ENCODE peak calls at places on chromosome 22, in seven cellular contexts. One of them, this sample, is unnamed. For H3K4me1 and H3K9me3, the result is how much of the 10 kb centered on the place peaks cover.

GRCh38 chr22:17772963-17773605 is 1.2 kb downstream of the BID start:
- DNase-seq in A673: no peak
- DNase-seq in hepatocyte: peak
- DNase-seq in A549: no peak
- DNase-seq in left ventricle myocardium inferior: no peak
- DNase-seq in effector memory CD4-positive, alpha-beta T cell: no peak
- DNase-seq in fibroblast of lung: no peak
- DNase-seq in this sample: no peak

GRCh38 chr22:31230871-31231621 is 18.9 kb downstream of the LIMK2 start:
- DNase-seq in effector memory CD4-positive, alpha-beta T cell: peak
- DNase-seq in fibroblast of lung: peak
- DNase-seq in A673: peak
- DNase-seq in A549: no peak
- DNase-seq in hepatocyte: peak
- DNase-seq in left ventricle myocardium inferior: no peak
- DNase-seq in this sample: peak

GRCh38 chr22:24025475-24025874 is 14.4 kb downstream of the CABIN1 start:
- DNase-seq in fibroblast of lung: no peak
- DNase-seq in left ventricle myocardium inferior: no peak
- DNase-seq in A549: no peak
- DNase-seq in effector memory CD4-positive, alpha-beta T cell: no peak
- DNase-seq in hepatocyte: no peak
- DNase-seq in A673: no peak
- DNase-seq in this sample: no peak

GRCh38 chr22:25659413-25659812 is 82.6 kb upstream of the MYO18B start:
- DNase-seq in A549: no peak
- DNase-seq in hepatocyte: no peak
- DNase-seq in fibroblast of lung: no peak
- DNase-seq in left ventricle myocardium inferior: no peak
- DNase-seq in A673: no peak
- DNase-seq in effector memory CD4-positive, alpha-beta T cell: no peak
- DNase-seq in this sample: no peak

GRCh38 chr22:46763051-46763705 is 728 bp downstream of the TBC1D22A start:
- DNase-seq in hepatocyte: no peak
- DNase-seq in fibroblast of lung: peak
- DNase-seq in A673: peak
- DNase-seq in left ventricle myocardium inferior: peak
- DNase-seq in effector memory CD4-positive, alpha-beta T cell: peak
- DNase-seq in A549: no peak
- DNase-seq in this sample: peak

GRCh38 chr22:19149047-19149883 is 827 bp downstream of the GSC2 start:
- DNase-seq in effector memory CD4-positive, alpha-beta T cell: peak
- DNase-seq in A549: no peak
- DNase-seq in left ventricle myocardium inferior: no peak
- DNase-seq in A673: no peak
- DNase-seq in fibroblast of lung: no peak
- DNase-seq in hepatocyte: no peak
- DNase-seq in this sample: no peak

GRCh38 chr22:43850529-43850928 is 11.8 kb downstream of the SULT4A1 start:
- DNase-seq in fibroblast of lung: no peak
- DNase-seq in hepatocyte: no peak
- DNase-seq in effector memory CD4-positive, alpha-beta T cell: no peak
- DNase-seq in A549: no peak
- DNase-seq in left ventricle myocardium inferior: no peak
- DNase-seq in A673: no peak
- DNase-seq in this sample: peak

GRCh38 chr22:25078591-25078990 is 121.1 kb upstream of the CRYBB3 start:
- DNase-seq in A673: no peak
- DNase-seq in A549: no peak
- DNase-seq in left ventricle myocardium inferior: no peak
- DNase-seq in hepatocyte: no peak
- DNase-seq in effector memory CD4-positive, alpha-beta T cell: no peak
- DNase-seq in fibroblast of lung: no peak
- DNase-seq in this sample: no peak

GRCh38 chr22:27829620-27830019 is 28.1 kb upstream of the MN1 start:
- DNase-seq in fibroblast of lung: no peak
- DNase-seq in A549: no peak
- DNase-seq in left ventricle myocardium inferior: no peak
- DNase-seq in hepatocyte: no peak
- DNase-seq in effector memory CD4-positive, alpha-beta T cell: no peak
- DNase-seq in A673: peak
- DNase-seq in this sample: no peak

GRCh38 chr22:28992565-28993326 is 68.9 kb downstream of the C22orf31 start:
- DNase-seq in hepatocyte: no peak
- DNase-seq in A549: no peak
- DNase-seq in effector memory CD4-positive, alpha-beta T cell: no peak
- DNase-seq in fibroblast of lung: no peak
- DNase-seq in A673: no peak
- DNase-seq in left ventricle myocardium inferior: no peak
- DNase-seq in this sample: no peak

GRCh38 chr22:30871391-30872281 is 96.9 kb downstream of the MORC2 start:
- DNase-seq in effector memory CD4-positive, alpha-beta T cell: no peak
- DNase-seq in A673: no peak
- DNase-seq in left ventricle myocardium inferior: no peak
- DNase-seq in hepatocyte: no peak
- DNase-seq in A549: no peak
- DNase-seq in fibroblast of lung: no peak
- DNase-seq in this sample: no peak

GRCh38 chr22:16973591-16974297 is 34.3 kb downstream of the GAB4 start:
- DNase-seq in fibroblast of lung: no peak
- DNase-seq in left ventricle myocardium inferior: no peak
- DNase-seq in effector memory CD4-positive, alpha-beta T cell: no peak
- DNase-seq in hepatocyte: no peak
- DNase-seq in A549: no peak
- DNase-seq in A673: no peak
- DNase-seq in this sample: no peak

GRCh38 chr22:26642465-26643367 is 14.7 kb upstream of the MIAT start:
- DNase-seq in A549: no peak
- DNase-seq in fibroblast of lung: no peak
- DNase-seq in hepatocyte: no peak
- DNase-seq in left ventricle myocardium inferior: peak
- DNase-seq in A673: peak
- DNase-seq in effector memory CD4-positive, alpha-beta T cell: peak
- DNase-seq in this sample: no peak

GRCh38 chr22:33426451-33426850 is 368.3 kb upstream of the SYN3 start:
- DNase-seq in fibroblast of lung: no peak
- DNase-seq in A673: no peak
- DNase-seq in effector memory CD4-positive, alpha-beta T cell: no peak
- DNase-seq in left ventricle myocardium inferior: no peak
- DNase-seq in hepatocyte: no peak
- DNase-seq in A549: no peak
- DNase-seq in this sample: no peak

GRCh38 chr22:20243545-20244249 is 24.4 kb downstream of the RTN4R start:
- DNase-seq in hepatocyte: peak
- DNase-seq in fibroblast of lung: peak
- DNase-seq in effector memory CD4-positive, alpha-beta T cell: peak
- DNase-seq in A549: peak
- DNase-seq in left ventricle myocardium inferior: peak
- DNase-seq in A673: peak
- DNase-seq in this sample: no peak

DNA sequence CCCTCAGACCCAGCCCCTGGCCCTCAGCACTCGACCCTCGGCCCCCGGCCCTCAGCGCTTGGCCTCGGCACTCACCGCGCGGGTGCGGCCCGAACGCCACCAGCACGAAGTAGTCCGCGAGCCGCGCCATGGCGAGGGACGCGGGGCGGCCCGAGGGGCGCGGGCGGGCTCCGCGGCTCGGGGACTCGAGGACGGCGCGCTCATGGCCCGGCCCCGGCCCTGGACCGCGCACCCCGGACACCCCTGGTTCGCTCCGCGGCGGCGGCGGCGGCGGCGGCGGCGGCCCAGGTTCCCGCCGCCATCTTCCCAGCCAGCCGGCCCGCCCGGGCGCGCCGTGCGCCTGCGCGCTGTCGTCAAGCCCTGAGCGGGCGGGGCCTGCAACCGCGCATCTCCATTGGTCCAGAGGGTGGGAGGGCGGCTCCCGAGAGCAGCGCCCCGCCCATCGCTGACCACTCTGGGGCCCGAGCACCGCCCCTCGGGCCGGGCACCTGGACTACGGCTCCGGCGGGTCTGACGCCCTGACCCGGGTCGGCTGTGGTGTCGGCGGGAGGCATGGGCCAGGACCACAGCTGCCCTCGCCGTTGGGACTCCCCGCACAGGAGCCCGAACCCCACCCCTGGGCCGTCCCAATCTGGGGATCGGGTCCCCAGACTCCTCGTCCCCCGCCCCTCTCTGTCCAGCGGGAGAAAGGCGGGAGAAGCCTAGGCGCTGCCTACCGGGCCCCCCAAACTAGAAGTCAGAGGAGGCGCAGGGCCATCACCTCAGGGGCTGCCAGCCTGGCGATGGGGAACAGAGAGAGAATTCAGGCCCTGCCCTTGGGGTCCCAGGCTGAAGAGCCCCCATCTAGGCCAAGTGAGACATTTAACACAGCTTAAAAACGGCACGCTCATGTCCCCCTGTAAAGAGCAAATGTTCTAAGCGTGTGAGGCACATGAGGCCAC is at the start of gene SBF1:
- DNase-seq in effector memory CD4-positive, alpha-beta T cell: peak
- DNase-seq in hepatocyte: peak
- DNase-seq in A549: peak
- DNase-seq in A673: peak
- DNase-seq in left ventricle myocardium inferior: peak
- DNase-seq in fibroblast of lung: peak
- DNase-seq in this sample: peak
- H3K4me1 ChIP-seq in effector memory CD4-positive, alpha-beta T cell: under half
- H3K4me1 ChIP-seq in hepatocyte: under half
- H3K4me1 ChIP-seq in A549: under half
- H3K4me1 ChIP-seq in A673: under half
- H3K4me1 ChIP-seq in left ventricle myocardium inferior: half or more
- H3K4me1 ChIP-seq in fibroblast of lung: under half
- H3K4me1 ChIP-seq in this sample: under half

GRCh38 chr22:38784035-38784434 is 9.9 kb downstream of the DNAL4 start:
- DNase-seq in fibroblast of lung: no peak
- DNase-seq in effector memory CD4-positive, alpha-beta T cell: no peak
- DNase-seq in left ventricle myocardium inferior: no peak
- DNase-seq in hepatocyte: no peak
- DNase-seq in A673: no peak
- DNase-seq in A549: no peak
- DNase-seq in this sample: no peak

GRCh38 chr22:38777087-38777671 is 16.8 kb downstream of the DNAL4 start:
- DNase-seq in fibroblast of lung: no peak
- DNase-seq in A549: no peak
- DNase-seq in effector memory CD4-positive, alpha-beta T cell: no peak
- DNase-seq in left ventricle myocardium inferior: no peak
- DNase-seq in hepatocyte: no peak
- DNase-seq in A673: no peak
- DNase-seq in this sample: no peak

GRCh38 chr22:38782402-38783094 is 11.4 kb downstream of the DNAL4 start:
- DNase-seq in A673: peak
- DNase-seq in left ventricle myocardium inferior: no peak
- DNase-seq in fibroblast of lung: no peak
- DNase-seq in A549: no peak
- DNase-seq in effector memory CD4-positive, alpha-beta T cell: no peak
- DNase-seq in hepatocyte: peak
- DNase-seq in this sample: no peak

GRCh38 chr22:38783095-38783710 is 10.7 kb downstream of the DNAL4 start:
- DNase-seq in A673: peak
- DNase-seq in fibroblast of lung: no peak
- DNase-seq in effector memory CD4-positive, alpha-beta T cell: no peak
- DNase-seq in hepatocyte: no peak
- DNase-seq in left ventricle myocardium inferior: no peak
- DNase-seq in A549: no peak
- DNase-seq in this sample: no peak

GRCh38 chr22:38781033-38781432 is 12.9 kb downstream of the DNAL4 start:
- DNase-seq in effector memory CD4-positive, alpha-beta T cell: no peak
- DNase-seq in A673: no peak
- DNase-seq in fibroblast of lung: no peak
- DNase-seq in left ventricle myocardium inferior: peak
- DNase-seq in A549: no peak
- DNase-seq in hepatocyte: no peak
- DNase-seq in this sample: no peak
- H3K27ac ChIP-seq in effector memory CD4-positive, alpha-beta T cell: no peak
- H3K27ac ChIP-seq in A673: peak
- H3K27ac ChIP-seq in fibroblast of lung: no peak
- H3K27ac ChIP-seq in left ventricle myocardium inferior: peak
- H3K27ac ChIP-seq in A549: no peak
- H3K27ac ChIP-seq in hepatocyte: no peak
- H3K27ac ChIP-seq in this sample: no peak

GRCh38 chr22:48343461-48343860 is 1484.2 kb downstream of the BRD1 start:
- DNase-seq in left ventricle myocardium inferior: no peak
- DNase-seq in hepatocyte: no peak
- DNase-seq in A673: no peak
- DNase-seq in effector memory CD4-positive, alpha-beta T cell: no peak
- DNase-seq in fibroblast of lung: no peak
- DNase-seq in A549: no peak
- DNase-seq in this sample: no peak
- H3K9me3 ChIP-seq in left ventricle myocardium inferior: under half
- H3K9me3 ChIP-seq in hepatocyte: under half
- H3K9me3 ChIP-seq in A673: under half
- H3K9me3 ChIP-seq in effector memory CD4-positive, alpha-beta T cell: under half
- H3K9me3 ChIP-seq in fibroblast of lung: under half
- H3K9me3 ChIP-seq in A549: under half
- H3K9me3 ChIP-seq in this sample: under half

DNA sequence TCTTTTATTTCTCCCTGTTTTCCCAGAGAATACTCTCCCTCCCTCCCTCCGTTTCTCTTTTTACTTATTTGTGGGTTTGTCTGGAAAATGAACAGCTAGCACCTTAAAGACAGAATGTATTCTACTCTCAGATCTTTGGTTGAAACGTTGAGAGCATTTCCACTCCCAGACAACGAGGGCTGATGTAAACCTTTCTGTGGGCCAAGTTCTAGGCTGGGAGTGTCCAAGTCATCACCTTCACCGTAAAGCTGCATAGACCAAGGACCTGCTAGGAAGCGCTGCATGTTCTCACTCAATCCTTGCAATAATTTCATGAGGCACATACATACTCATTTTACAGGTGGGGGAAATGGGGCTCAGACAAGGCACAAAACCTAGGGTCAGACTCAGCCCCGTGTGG is 32.4 kb downstream of the MYH9 start:
- DNase-seq in left ventricle myocardium inferior: no peak
- DNase-seq in effector memory CD4-positive, alpha-beta T cell: no peak
- DNase-seq in fibroblast of lung: no peak
- DNase-seq in hepatocyte: no peak
- DNase-seq in A549: no peak
- DNase-seq in A673: no peak
- DNase-seq in this sample: no peak
- H3K4me1 ChIP-seq in left ventricle myocardium inferior: half or more
- H3K4me1 ChIP-seq in effector memory CD4-positive, alpha-beta T cell: half or more
- H3K4me1 ChIP-seq in fibroblast of lung: half or more
- H3K4me1 ChIP-seq in hepatocyte: half or more
- H3K4me1 ChIP-seq in A549: half or more
- H3K4me1 ChIP-seq in A673: under half
- H3K4me1 ChIP-seq in this sample: half or more

GRCh38 chr22:36452473-36453265 is 28.8 kb downstream of the TXN2 start:
- DNase-seq in fibroblast of lung: no peak
- DNase-seq in A673: no peak
- DNase-seq in hepatocyte: peak
- DNase-seq in left ventricle myocardium inferior: no peak
- DNase-seq in A549: no peak
- DNase-seq in effector memory CD4-positive, alpha-beta T cell: no peak
- DNase-seq in this sample: no peak
- H3K27ac ChIP-seq in fibroblast of lung: no peak
- H3K27ac ChIP-seq in A673: no peak
- H3K27ac ChIP-seq in hepatocyte: peak
- H3K27ac ChIP-seq in left ventricle myocardium inferior: peak
- H3K27ac ChIP-seq in A549: peak
- H3K27ac ChIP-seq in effector memory CD4-positive, alpha-beta T cell: peak
- H3K27ac ChIP-seq in this sample: peak

This sample was measured in gastrocnemius medialis.